ENCODE peak calls at places on chromosome 11, in four cellular contexts. One of them, this sample, is unnamed.

GRCh38 chr11:24587655-24588054 is 90.8 kb downstream of the LUZP2 start:
- DNase-seq in HepG2: no peak
- DNase-seq in K562: no peak
- DNase-seq in A549: no peak
- DNase-seq in this sample: no peak

GRCh38 chr11:12276356-12276755 is 101.0 kb upstream of the PARVA start:
- DNase-seq in A549: no peak
- DNase-seq in K562: no peak
- DNase-seq in HepG2: no peak
- DNase-seq in this sample: no peak

GRCh38 chr11:25048632-25049031 is 551.8 kb downstream of the LUZP2 start:
- DNase-seq in K562: no peak
- DNase-seq in A549: no peak
- DNase-seq in HepG2: no peak
- DNase-seq in this sample: no peak

GRCh38 chr11:46202696-46203391 is 74.6 kb upstream of the CREB3L1 start:
- DNase-seq in A549: no peak
- DNase-seq in K562: no peak
- DNase-seq in HepG2: no peak
- DNase-seq in this sample: no peak

GRCh38 chr11:19947521-19948114 is 212.7 kb downstream of the DBX1 start:
- DNase-seq in HepG2: no peak
- DNase-seq in K562: no peak
- DNase-seq in A549: no peak
- DNase-seq in this sample: no peak

GRCh38 chr11:3037041-3037944 is 19.9 kb downstream of the CARS1 start:
- DNase-seq in K562: peak
- DNase-seq in A549: peak
- DNase-seq in HepG2: peak
- DNase-seq in this sample: peak

GRCh38 chr11:113372317-113372716 is 15.3 kb upstream of the ANKK1 start:
- DNase-seq in K562: no peak
- DNase-seq in A549: no peak
- DNase-seq in HepG2: no peak
- DNase-seq in this sample: no peak

GRCh38 chr11:111525456-111525855 is 10.9 kb downstream of the HOATZ start:
- DNase-seq in A549: no peak
- DNase-seq in HepG2: no peak
- DNase-seq in K562: no peak
- DNase-seq in this sample: no peak

GRCh38 chr11:92253945-92254344 is 29.3 kb downstream of the FAT3 start:
- DNase-seq in HepG2: no peak
- DNase-seq in A549: no peak
- DNase-seq in K562: no peak
- DNase-seq in this sample: no peak

GRCh38 chr11:66068923-66069714 is 953 bp upstream of the PACS1 start:
- DNase-seq in HepG2: peak
- DNase-seq in K562: no peak
- DNase-seq in A549: peak
- DNase-seq in this sample: peak

GRCh38 chr11:2694495-2694894 is 5.3 kb downstream of the KCNQ1OT1 start:
- DNase-seq in A549: no peak
- DNase-seq in HepG2: no peak
- DNase-seq in K562: no peak
- DNase-seq in this sample: no peak

GRCh38 chr11:121244861-121245260 is 47.7 kb upstream of the SC5D start:
- DNase-seq in K562: no peak
- DNase-seq in HepG2: no peak
- DNase-seq in A549: no peak
- DNase-seq in this sample: no peak

GRCh38 chr11:121246021-121246768 is 46.4 kb upstream of the SC5D start:
- DNase-seq in K562: peak
- DNase-seq in HepG2: no peak
- DNase-seq in A549: no peak
- DNase-seq in this sample: peak

GRCh38 chr11:121240650-121241299 is 51.8 kb upstream of the SC5D start:
- DNase-seq in K562: no peak
- DNase-seq in HepG2: no peak
- DNase-seq in A549: no peak
- DNase-seq in this sample: no peak

GRCh38 chr11:121237686-121238658 is 54.6 kb upstream of the SC5D start:
- DNase-seq in HepG2: no peak
- DNase-seq in A549: no peak
- DNase-seq in K562: no peak
- DNase-seq in this sample: no peak

DNA sequence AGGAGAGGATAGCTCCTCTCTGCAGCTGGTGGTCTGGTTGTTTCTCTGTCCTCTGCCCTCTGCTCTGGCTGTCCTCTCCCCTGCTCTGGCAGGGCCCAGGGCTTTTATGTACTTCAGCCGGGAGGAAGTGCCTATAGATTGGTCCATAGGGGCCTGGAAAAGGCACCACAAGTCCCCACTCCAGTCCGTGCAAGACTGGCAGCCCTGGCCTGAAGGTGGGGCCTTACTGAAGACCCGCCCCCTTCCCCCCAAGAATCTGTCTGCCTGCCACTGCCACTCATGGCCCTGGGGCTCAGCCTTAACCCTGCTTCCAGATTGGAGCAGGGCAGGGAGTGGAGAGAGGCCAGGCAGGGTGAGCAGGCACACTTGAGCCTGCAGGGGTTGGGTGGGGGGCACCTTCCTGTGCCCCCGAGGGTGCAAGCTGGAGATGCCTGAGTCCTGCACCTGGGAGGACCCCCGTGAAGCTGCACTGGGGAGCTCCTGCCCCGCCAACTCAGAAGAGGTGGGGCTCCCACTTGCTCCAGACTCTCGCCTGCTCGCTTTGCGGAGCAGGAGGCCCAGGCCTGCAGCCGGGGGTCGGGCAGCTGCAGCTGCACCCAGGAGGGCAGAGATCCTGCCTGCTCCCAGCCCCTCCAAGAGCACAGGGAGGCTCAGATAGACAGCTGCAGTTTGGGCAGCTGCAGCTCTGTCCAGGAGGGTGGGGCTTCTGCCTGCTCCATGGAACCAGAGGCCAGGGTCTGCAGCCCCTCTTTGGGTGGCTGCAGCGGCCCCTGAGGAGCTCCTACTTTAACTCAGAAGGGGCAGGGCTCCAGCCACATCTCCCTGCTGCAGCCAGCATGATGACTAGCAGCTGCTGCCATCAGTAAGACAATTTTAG is 51.0 kb upstream of the SC5D start:
- DNase-seq in HepG2: no peak
- DNase-seq in A549: no peak
- DNase-seq in K562: no peak
- DNase-seq in this sample: peak
- TF ChIP-seq NR3C1 in HepG2: no peak
- TF ChIP-seq NR3C1 in A549: no peak
- TF ChIP-seq NR3C1 in K562: no peak
- TF ChIP-seq NR3C1 in this sample: no peak

DNA sequence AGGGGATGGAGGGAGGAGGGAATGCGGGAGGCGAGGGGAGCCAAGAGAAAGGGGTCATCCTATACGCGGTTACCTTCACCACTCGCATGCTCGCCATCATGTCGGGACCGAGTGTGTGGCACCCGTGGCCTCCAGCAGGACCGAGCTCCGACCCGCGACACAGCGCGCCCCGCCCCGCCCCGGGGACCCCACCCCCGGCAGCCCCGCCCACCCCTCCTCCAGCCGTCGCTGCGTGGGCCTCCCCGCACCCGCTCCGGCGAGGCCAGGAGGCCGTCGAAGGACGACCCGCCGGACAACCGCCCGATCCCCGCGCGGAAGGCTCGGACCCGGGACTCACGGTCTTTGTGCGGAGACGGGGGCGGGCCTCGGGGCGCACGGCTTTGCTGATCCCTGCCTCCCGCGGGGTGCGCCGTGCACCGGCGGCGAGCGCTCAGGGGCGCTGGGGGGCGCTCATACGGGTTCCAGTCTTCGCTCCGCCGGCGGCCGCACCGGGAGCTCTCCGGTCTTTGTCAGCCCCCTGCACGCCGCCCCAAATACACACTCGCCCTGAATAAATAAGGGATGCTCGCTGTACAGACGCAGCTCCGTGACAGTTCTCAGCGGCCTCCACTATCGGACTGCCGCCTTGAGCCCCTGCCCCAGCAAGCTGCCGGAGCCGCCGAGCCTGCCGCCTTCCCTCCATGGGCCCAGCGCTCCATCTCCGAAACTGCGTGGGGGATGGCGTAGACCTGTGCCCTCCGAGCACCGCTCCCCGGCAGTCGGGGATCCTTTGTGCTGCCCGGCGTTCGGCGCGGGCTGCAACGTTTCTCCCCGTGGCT is at the start of gene UBE2L6:
- DNase-seq in A549: peak
- DNase-seq in K562: peak
- DNase-seq in HepG2: no peak
- DNase-seq in this sample: peak
- TF ChIP-seq NR3C1 in A549: no peak
- TF ChIP-seq NR3C1 in K562: no peak
- TF ChIP-seq NR3C1 in HepG2: no peak
- TF ChIP-seq NR3C1 in this sample: no peak

GRCh38 chr11:27626269-27626937 is 73.9 kb downstream of the BDNF start:
- DNase-seq in HepG2: no peak
- DNase-seq in K562: no peak
- DNase-seq in A549: no peak
- DNase-seq in this sample: no peak
- TF ChIP-seq NR3C1 in HepG2: no peak
- TF ChIP-seq NR3C1 in K562: no peak
- TF ChIP-seq NR3C1 in A549: no peak
- TF ChIP-seq NR3C1 in this sample: no peak

DNA sequence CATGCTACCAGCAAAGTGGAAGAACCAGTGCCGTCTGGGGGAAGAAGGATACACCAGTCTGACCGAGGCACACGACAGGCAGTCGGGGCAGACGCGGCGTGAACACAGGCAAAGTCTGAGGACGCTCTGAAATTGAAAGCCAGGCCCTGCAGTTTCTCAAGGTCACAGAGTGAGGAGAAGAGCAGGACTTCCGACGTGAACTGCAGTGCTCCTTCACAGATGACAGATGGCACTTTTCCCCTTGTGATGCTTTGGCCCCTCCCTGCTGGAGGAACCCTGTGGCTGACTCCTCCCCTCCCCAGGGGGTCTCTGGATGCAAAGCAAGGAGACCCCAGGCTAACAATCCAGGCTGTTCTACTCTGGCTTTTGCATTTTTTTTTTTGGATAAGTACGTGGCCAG is 19.6 kb upstream of the JAM3 start:
- DNase-seq in A549: no peak
- DNase-seq in HepG2: no peak
- DNase-seq in K562: no peak
- DNase-seq in this sample: no peak
- TF ChIP-seq NR3C1 in A549: no peak
- TF ChIP-seq NR3C1 in HepG2: no peak
- TF ChIP-seq NR3C1 in K562: no peak
- TF ChIP-seq NR3C1 in this sample: no peak

DNA sequence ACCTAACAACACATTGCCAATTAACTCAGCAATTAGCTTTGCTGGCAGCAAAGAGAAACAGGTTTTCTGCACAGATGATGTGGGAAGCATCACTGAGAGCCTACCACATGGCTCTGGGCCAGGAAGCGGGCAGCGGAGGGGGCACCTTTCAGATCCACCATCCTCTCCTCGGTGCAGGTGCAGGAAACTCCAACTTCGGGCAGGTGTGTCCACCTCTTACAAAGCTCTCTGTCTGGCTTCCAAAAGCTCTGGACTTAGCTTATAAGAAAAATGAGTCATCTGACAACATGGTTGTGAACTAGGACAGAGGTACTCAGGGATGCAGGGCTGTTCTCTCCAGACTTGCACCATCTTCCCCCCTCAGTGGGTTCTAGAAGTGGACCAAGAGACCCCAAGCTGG is 77.1 kb downstream of the RPS6KA4 start:
- DNase-seq in K562: no peak
- DNase-seq in HepG2: no peak
- DNase-seq in A549: no peak
- DNase-seq in this sample: no peak
- TF ChIP-seq NR3C1 in K562: no peak
- TF ChIP-seq NR3C1 in HepG2: no peak
- TF ChIP-seq NR3C1 in A549: no peak
- TF ChIP-seq NR3C1 in this sample: no peak

GRCh38 chr11:69488543-69488940 is 7.1 kb downstream of the LINC01488 start:
- DNase-seq in HepG2: no peak
- DNase-seq in K562: no peak
- DNase-seq in A549: no peak
- DNase-seq in this sample: no peak
- TF ChIP-seq NR3C1 in HepG2: no peak
- TF ChIP-seq NR3C1 in K562: no peak
- TF ChIP-seq NR3C1 in A549: no peak
- TF ChIP-seq NR3C1 in this sample: no peak